ENCODE peak calls at places on chromosome 16, in eight cellular contexts. V is T-helper 1 cell; I is mesendoderm; Y is NCI-H1092 treated with DMSO at 0.1 percent for 48 hours; T is AG10803; P is activated CD4-positive, alpha-beta T cell treated with anti-CD3 and anti-CD28 coated beads for 24 hours; G is astrocyte of the spinal cord; N is germinal center. J is an unnamed sample.

GRCh38 chr16:84448444-84448843 is 56.0 kb downstream of the MEAK7 start:
- DNase-seq in P (no peak), Y (no peak), V (no peak), I (no peak), T (no peak), N (no peak), G (no peak), J (no peak)

GRCh38 chr16:86013867-86014266 is 114.9 kb downstream of the IRF8 start:
- DNase-seq in P (no peak), Y (no peak), T (no peak), I (no peak), N (no peak), V (no peak), G (no peak), J (no peak)

GRCh38 chr16:76487411-76488064 is 210.3 kb downstream of the CNTNAP4 start:
- DNase-seq in I (peak), Y (no peak), V (no peak), P (no peak), N (no peak), G (no peak), T (no peak), J (no peak)

GRCh38 chr16:67632415-67633172 is 12.3 kb upstream of the CARMIL2 start:
- DNase-seq in N (no peak), V (no peak), P (no peak), Y (no peak), T (peak), G (peak), I (no peak), J (no peak)

GRCh38 chr16:70430667-70431536 is 8.0 kb downstream of the ST3GAL2 start:
- DNase-seq in G (no peak), T (no peak), Y (no peak), V (peak), I (peak), N (peak), P (peak), J (peak)

GRCh38 chr16:16147316-16147999 is 75.8 kb downstream of the ABCC6 start:
- DNase-seq in V (no peak), I (no peak), G (no peak), N (no peak), Y (no peak), P (no peak), T (no peak), J (no peak)

GRCh38 chr16:84339316-84339715 is 29.0 kb upstream of the ATP2C2 start:
- DNase-seq in V (no peak), G (no peak), I (no peak), P (no peak), T (no peak), Y (no peak), N (no peak), J (no peak)

GRCh38 chr16:1379054-1379862 is 27.5 kb downstream of the GNPTG start:
- DNase-seq in N (peak), G (peak), P (peak), V (peak), T (peak), I (peak), Y (peak), J (peak)

GRCh38 chr16:11372924-11373306 is 27.7 kb downstream of the RMI2 start:
- DNase-seq in P (no peak), I (no peak), N (no peak), Y (no peak), T (no peak), G (no peak), V (no peak), J (no peak)

GRCh38 chr16:88693420-88694177 is 7.3 kb upstream of the SNAI3 start:
- DNase-seq in P (no peak), G (no peak), T (no peak), N (no peak), I (no peak), Y (no peak), V (no peak), J (no peak)

GRCh38 chr16:56909484-56910113 is 22.3 kb upstream of the HERPUD1 start:
- DNase-seq in V (no peak), T (peak), Y (no peak), G (no peak), P (no peak), N (no peak), I (no peak), J (no peak)

GRCh38 chr16:23768581-23768980 is 13.8 kb downstream of the CHP2 start:
- DNase-seq in P (no peak), V (no peak), I (no peak), N (no peak), G (no peak), T (no peak), Y (no peak), J (no peak)

GRCh38 chr16:70684146-70685060 is 1.4 kb downstream of the MTSS2 start:
- DNase-seq in Y (no peak), N (no peak), P (no peak), V (no peak), T (no peak), G (no peak), I (no peak), J (no peak)